ENCODE peak calls at places on chromosomes 3 and 15, in nine cellular contexts. N is fibroblast of pulmonary artery; O is fibroblast of mammary gland; M is CD4-positive, alpha-beta T cell; V is OCI-LY7; I is vagina; F is brain microvascular endothelial cell; A is GM10248; R is WTC11. C is an unnamed sample.

GRCh38 chr3:45689787-45690145 is 570 bp downstream of the SACM1L start:
- DNase-seq in I (no peak), N (no peak), R (no peak), F (no peak), A (no peak), O (no peak), M (no peak), V (no peak), C (no peak)

GRCh38 chr15:42273900-42274692 is 863 bp upstream of the TMEM87A start:
- DNase-seq in N (peak; percentile 59), V (peak; percentile 72), F (peak; percentile 65), I (no peak), A (peak; percentile 53), M (peak; percentile 63), R (peak; percentile 24), O (peak; percentile 81), C (peak; percentile 33)

GRCh38 chr3:168081856-168082255 is 13.9 kb downstream of the GOLIM4 start:
- DNase-seq in R (no peak), V (no peak), M (no peak), O (no peak), N (no peak), A (no peak), I (no peak), F (no peak), C (no peak)

GRCh38 chr3:137065381-137065780 is 107.6 kb downstream of the IL20RB start:
- DNase-seq in F (no peak), N (no peak), R (peak; percentile 14), V (no peak), M (no peak), O (no peak), I (no peak), A (no peak), C (no peak)

GRCh38 chr3:58173670-58174472 is 36.9 kb downstream of the DNASE1L3 start:
- DNase-seq in R (peak; percentile 73), N (peak; percentile 30), A (peak; percentile 70), F (no peak), I (no peak), V (peak; percentile 58), O (no peak), M (peak; percentile 39), C (peak; percentile 72)

GRCh38 chr3:98518816-98519215 is 3.9 kb downstream of the CLDND1 start:
- DNase-seq in O (no peak), N (no peak), V (no peak), I (no peak), R (no peak), F (no peak), A (no peak), M (no peak), C (no peak)

GRCh38 chr3:178669758-178670157 is 133.5 kb downstream of the KCNMB2 start:
- DNase-seq in I (no peak), V (no peak), A (no peak), F (no peak), O (no peak), M (no peak), N (no peak), R (no peak), C (no peak)

GRCh38 chr15:79218588-79219200 is 63.8 kb upstream of the ANKRD34C start:
- DNase-seq in I (no peak), O (peak; percentile 34), V (no peak), M (no peak), F (peak; percentile 23), A (no peak), R (no peak), N (peak; percentile 14), C (no peak)

GRCh38 chr3:23760871-23761373 is 44.8 kb upstream of the UBE2E1 start:
- DNase-seq in I (no peak), R (no peak), M (no peak), A (peak; percentile 56), V (peak; percentile 90), O (no peak), F (no peak), N (no peak), C (peak; percentile 48)

GRCh38 chr15:83064859-83065258 is 2.2 kb downstream of the BTBD1 start:
- DNase-seq in V (no peak), R (no peak), N (peak; percentile 17), O (peak; percentile 38), F (no peak), A (no peak), M (no peak), I (no peak), C (no peak)

GRCh38 chr15:80694624-80695098 is 449 bp upstream of the ABHD17C start:
- DNase-seq in V (no peak), A (no peak), F (peak; percentile 12), R (peak; percentile 44), N (peak; percentile 56), O (peak; percentile 18), I (no peak), M (no peak), C (no peak)

GRCh38 chr15:37550360-37551024 is 383.9 kb upstream of the TMCO5A start:
- DNase-seq in N (no peak), A (no peak), V (no peak), O (no peak), I (no peak), M (no peak), F (no peak), R (peak; percentile 54), C (no peak)

GRCh38 chr3:127483902-127484591 is 106.5 kb downstream of the TPRA1 start:
- DNase-seq in O (no peak), A (peak; percentile 71), N (no peak), I (peak; percentile 83), R (no peak), F (no peak), M (no peak), V (no peak), C (peak; percentile 69)

GRCh38 chr15:26981492-26981891 is 10.5 kb downstream of the GABRG3 start:
- DNase-seq in R (no peak), I (no peak), A (no peak), N (no peak), O (no peak), V (no peak), F (no peak), M (no peak), C (no peak)

GRCh38 chr15:26985050-26985449 is 14.1 kb downstream of the GABRG3 start:
- DNase-seq in I (no peak), O (no peak), R (no peak), N (no peak), F (no peak), V (no peak), A (no peak), M (no peak), C (no peak)

DNA sequence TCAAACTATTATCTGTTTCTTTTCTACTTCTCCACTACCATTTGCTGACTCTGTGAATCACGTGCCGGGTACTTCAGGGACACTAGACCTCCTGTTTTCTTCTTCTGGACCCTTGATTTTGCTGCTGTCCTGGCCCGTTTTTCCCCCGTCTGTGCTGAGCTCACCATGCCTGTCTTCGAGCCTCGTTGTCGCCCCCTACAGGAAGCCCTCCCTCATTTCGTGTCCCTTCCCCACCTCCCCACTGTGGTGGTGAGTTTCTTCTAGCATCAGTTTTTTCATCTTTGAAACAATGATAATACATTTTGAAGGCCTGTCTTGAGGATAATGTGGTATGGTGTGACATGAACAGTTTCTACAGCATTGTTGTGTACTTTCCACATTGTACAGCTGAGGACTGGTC is 12.8 kb downstream of the GABRG3 start:
- DNase-seq in R (peak; percentile 65), O (no peak), F (no peak), I (no peak), V (no peak), N (no peak), M (no peak), A (no peak), C (no peak)
- TF ChIP-seq CTCF in R (peak; percentile 74), O (no peak), F (peak; percentile 6), I (no peak), V (peak; percentile 71), N (no peak), M (no peak), A (no peak), C (no peak)

DNA sequence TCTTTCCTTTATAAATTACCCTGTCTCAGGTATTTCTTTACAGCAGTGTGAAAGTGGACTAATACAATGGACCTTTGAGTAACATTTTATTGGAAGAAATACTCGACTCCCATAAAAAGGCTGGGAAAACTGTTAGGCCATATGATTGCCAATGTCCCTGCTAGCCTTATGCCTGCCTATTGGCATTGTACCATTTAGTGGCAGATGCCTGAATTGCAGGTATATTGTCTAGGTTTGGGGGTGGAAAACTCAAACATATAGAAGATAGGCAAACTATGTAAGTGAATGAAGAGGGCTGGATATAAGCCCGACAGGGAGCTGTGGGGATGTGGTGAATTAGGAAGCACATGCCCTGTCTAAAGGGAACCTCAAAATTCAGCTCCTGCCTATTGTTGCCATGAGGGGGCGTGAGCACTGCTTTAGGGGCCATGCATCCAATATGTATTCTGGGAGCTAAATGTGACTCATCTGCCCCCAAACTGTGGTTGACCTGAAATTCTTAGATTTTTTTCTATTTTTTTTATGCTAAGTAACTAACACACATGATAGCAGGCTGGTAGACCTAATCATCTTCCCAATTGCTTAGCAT is 65.2 kb upstream of the TRA2B start:
- DNase-seq in N (peak; percentile 31), M (no peak), F (no peak), A (no peak), I (no peak), O (peak; percentile 60), R (peak; percentile 36), V (peak; percentile 29), C (no peak)
- TF ChIP-seq CTCF in N (peak; percentile 33), M (no peak), F (peak; percentile 67), A (peak; percentile 30), I (no peak), O (peak; percentile 49), R (peak; percentile 31), V (peak; percentile 70), C (no peak)

GRCh38 chr15:49620658-49621326 is at the start of the genes DTWD1 and FAM227B:
- DNase-seq in N (peak; percentile 99), V (peak; percentile 97), F (peak; percentile 97), O (peak; percentile 97), R (peak; percentile 94), M (peak; percentile 92), A (peak; percentile 93), I (peak; percentile 98), C (peak; percentile 89)

GRCh38 chr15:49624046-49624445 is 3.2 kb downstream of the DTWD1 start:
- DNase-seq in A (no peak), V (no peak), R (no peak), I (no peak), F (peak; percentile 56), O (peak; percentile 72), N (no peak), M (no peak), C (no peak)

GRCh38 chr15:49620174-49620573 is 444 bp downstream of the FAM227B start:
- DNase-seq in O (peak; percentile 65), V (peak; percentile 2), A (no peak), N (peak; percentile 90), I (no peak), R (no peak), F (no peak), M (no peak), C (no peak)

GRCh38 chr15:49621327-49622210 is 721 bp downstream of the DTWD1 start:
- DNase-seq in M (no peak), N (peak; percentile 32), R (no peak), A (no peak), V (peak; percentile 12), I (no peak), F (no peak), O (peak; percentile 35), C (no peak)

GRCh38 chr15:49622561-49622960 is 1.7 kb downstream of the DTWD1 start:
- DNase-seq in V (no peak), A (no peak), R (no peak), O (peak; percentile 56), N (peak; percentile 31), I (no peak), M (no peak), F (no peak), C (no peak)
- TF ChIP-seq CTCF in V (no peak), A (no peak), R (no peak), O (peak; percentile 31), N (peak; percentile 21), I (no peak), M (no peak), F (peak; percentile 56), C (no peak)

GRCh38 chr3:171867976-171868375 is 24.8 kb downstream of the TMEM212 start:
- DNase-seq in N (no peak), M (no peak), V (peak; percentile 8), R (no peak), A (no peak), F (no peak), O (no peak), I (no peak), C (no peak)
- TF ChIP-seq CTCF in N (peak; percentile 24), M (no peak), V (peak; percentile 71), R (peak; percentile 58), A (no peak), F (peak; percentile 57), O (peak; percentile 36), I (no peak), C (peak; percentile 9)